ENCODE peak calls at places on chromosomes 2 and 18, in seven cellular contexts. B is IMR-90, U is fibroblast of lung, K is foreskin keratinocyte, X is astrocyte of the spinal cord, Z is ovary, M is H9. R is an unnamed sample.
A peak's percentile ranks its signal among the peaks of the same experiment; 100 is the strongest.

GRCh38 chr2:225173909-225174308 is 131.6 kb upstream of the DOCK10 start:
- DNase-seq in B (no peak), U (no peak), K (no peak), X (no peak), Z (no peak), M (no peak), R (no peak)

GRCh38 chr18:54774971-54775665 is 53.2 kb upstream of the RAB27B start:
- DNase-seq in B (peak; percentile 10), U (peak; percentile 55), K (no peak), X (peak; percentile 46), Z (no peak), M (no peak), R (no peak)

GRCh38 chr2:105188343-105188742 is 53.2 kb upstream of the GPR45 start:
- DNase-seq in B (no peak), U (no peak), K (no peak), X (no peak), Z (no peak), M (peak; percentile 1), R (no peak)

GRCh38 chr2:25338401-25338800 is 3.3 kb downstream of the DNMT3A start:
- DNase-seq in B (no peak), U (no peak), K (no peak), X (no peak), Z (no peak), M (no peak), R (peak; percentile 60)

GRCh38 chr18:47283476-47283875 is 32.0 kb upstream of the SKOR2 start:
- DNase-seq in B (peak; percentile 33), U (peak; percentile 5), K (no peak), X (peak; percentile 18), Z (no peak), M (peak; percentile 34), R (no peak)

GRCh38 chr2:10523406-10524189 is 75.5 kb upstream of the ODC1 start:
- DNase-seq in B (no peak), U (no peak), K (no peak), X (no peak), Z (no peak), M (no peak), R (peak; percentile 62)

GRCh38 chr2:134347756-134348155 is 93.9 kb downstream of the MGAT5 start:
- DNase-seq in B (peak; percentile 29), U (peak; percentile 34), K (no peak), X (no peak), Z (no peak), M (no peak), R (no peak)

GRCh38 chr2:78423631-78424030 is 601.9 kb upstream of the REG3G start:
- DNase-seq in B (no peak), U (no peak), K (no peak), X (no peak), Z (no peak), M (no peak), R (no peak)

GRCh38 chr18:11827963-11828362 is 23.2 kb upstream of the CHMP1B start:
- DNase-seq in B (no peak), U (no peak), K (no peak), X (no peak), Z (no peak), M (no peak), R (no peak)

GRCh38 chr18:58512648-58513338 is 116.1 kb downstream of the ALPK2 start:
- DNase-seq in B (no peak), U (no peak), K (no peak), X (no peak), Z (no peak), M (no peak), R (no peak)

GRCh38 chr18:12657048-12657848 is 659 bp downstream of the SPIRE1 start:
- DNase-seq in B (peak; percentile 48), U (peak; percentile 58), K (no peak), X (peak; percentile 41), Z (peak; percentile 46), M (peak; percentile 34), R (peak; percentile 36)

GRCh38 chr2:134351899-134352298 is 98.0 kb downstream of the MGAT5 start:
- DNase-seq in B (no peak), U (no peak), K (no peak), X (no peak), Z (no peak), M (no peak), R (no peak)

GRCh38 chr2:32977228-32977758 is 30.5 kb downstream of the LTBP1 start:
- DNase-seq in B (no peak), U (peak; percentile 6), K (peak; percentile 63), X (peak; percentile 1), Z (no peak), M (no peak), R (no peak)

GRCh38 chr2:45009303-45009927 is at the start of gene SIX2:
- DNase-seq in B (peak; percentile 72), U (peak; percentile 91), K (peak; percentile 90), X (peak; percentile 97), Z (peak; percentile 34), M (peak; percentile 98), R (peak; percentile 95)

GRCh38 chr2:27136751-27137150 is 2.3 kb upstream of the PREB start:
- DNase-seq in B (no peak), U (no peak), K (no peak), X (no peak), Z (no peak), M (no peak), R (no peak)

DNA sequence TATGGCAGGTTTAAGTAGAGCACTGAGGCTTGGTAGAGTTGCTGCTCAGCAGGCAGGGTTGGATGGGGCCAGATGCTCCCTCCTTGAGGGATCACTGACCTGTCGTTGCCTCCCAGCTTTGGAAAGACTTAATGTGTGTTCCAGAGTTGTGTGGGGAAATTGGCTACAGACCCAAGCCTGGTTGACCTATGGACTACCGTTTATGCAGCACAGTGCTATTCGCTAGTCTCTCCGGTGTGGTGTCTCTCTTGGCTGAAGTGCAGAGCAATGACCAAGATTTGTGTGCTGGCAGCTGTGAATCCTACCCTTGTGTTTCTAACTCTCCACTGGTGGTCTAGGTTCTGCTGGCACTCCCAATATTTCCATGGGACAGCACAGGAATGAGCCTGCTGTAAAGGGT is 29.8 kb upstream of the SLC4A10 start:
- DNase-seq in B (no peak), U (no peak), K (no peak), X (no peak), Z (no peak), M (no peak), R (no peak)
- TF ChIP-seq CTCF in B (no peak), U (no peak), K (no peak), X (no peak), Z (no peak), M (no peak), R (no peak)

GRCh38 chr2:122528958-122529670 is 773.7 kb downstream of the TSN start:
- DNase-seq in B (no peak), U (no peak), K (peak; percentile 25), X (no peak), Z (no peak), M (no peak), R (no peak)

GRCh38 chr2:122528061-122528460 is 772.6 kb downstream of the TSN start:
- DNase-seq in B (no peak), U (peak; percentile 30), K (no peak), X (peak; percentile 2), Z (no peak), M (no peak), R (no peak)

GRCh38 chr2:122535960-122536517 is 780.6 kb downstream of the TSN start:
- DNase-seq in B (no peak), U (no peak), K (no peak), X (no peak), Z (no peak), M (no peak), R (no peak)

GRCh38 chr2:122530812-122531211 is 775.4 kb downstream of the TSN start:
- DNase-seq in B (no peak), U (no peak), K (no peak), X (no peak), Z (no peak), M (no peak), R (no peak)

DNA sequence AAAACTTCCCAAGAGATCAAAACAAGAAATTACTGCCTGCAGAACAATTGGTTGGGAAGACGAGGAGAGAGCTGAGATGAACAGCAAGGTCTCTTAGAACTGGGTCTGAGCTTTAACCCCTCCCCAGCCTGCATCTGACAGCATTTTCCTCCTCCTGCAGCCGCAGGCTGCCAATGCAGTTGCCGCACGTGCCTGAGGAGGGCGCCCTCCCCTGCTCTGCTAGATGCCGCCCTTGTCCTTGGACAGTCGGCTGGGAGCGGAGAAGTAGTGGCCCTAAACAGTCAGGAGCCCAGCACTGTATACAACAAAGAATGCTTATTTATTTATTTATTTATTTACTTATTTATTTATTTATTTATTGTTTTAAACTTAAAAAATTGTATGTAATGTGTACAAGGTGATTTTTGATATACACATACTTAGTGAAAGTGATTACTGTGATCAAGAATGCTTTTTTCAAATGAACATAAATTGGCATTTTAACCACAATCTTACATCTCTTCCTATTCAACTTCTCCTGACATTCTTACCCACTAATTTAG is 776.4 kb downstream of the TSN start:
- DNase-seq in B (no peak), U (no peak), K (no peak), X (no peak), Z (no peak), M (peak; percentile 88), R (no peak)
- TF ChIP-seq CTCF in B (no peak), U (no peak), K (no peak), X (no peak), Z (no peak), M (peak; percentile 98), R (no peak)

GRCh38 chr2:117956036-117956791 is 57.7 kb downstream of the CCDC93 start:
- DNase-seq in B (peak; percentile 28), U (no peak), K (no peak), X (no peak), Z (no peak), M (no peak), R (no peak)
- TF ChIP-seq CTCF in B (peak; percentile 15), U (no peak), K (peak; percentile 49), X (peak; percentile 26), Z (no peak), M (peak; percentile 33), R (no peak)

GRCh38 chr2:64455545-64455944 is 1.6 kb downstream of the LGALSL start:
- DNase-seq in B (no peak), U (no peak), K (no peak), X (no peak), Z (no peak), M (no peak), R (no peak)
- TF ChIP-seq CTCF in B (no peak), U (no peak), K (peak; percentile 10), X (no peak), Z (no peak), M (no peak), R (no peak)

GRCh38 chr2:219010162-219010756 is 17.0 kb upstream of the CRYBA2 start:
- DNase-seq in B (no peak), U (no peak), K (no peak), X (no peak), Z (no peak), M (peak; percentile 67), R (no peak)
- TF ChIP-seq CTCF in B (peak; percentile 15), U (peak; percentile 11), K (peak; percentile 66), X (peak; percentile 40), Z (no peak), M (peak; percentile 72), R (no peak)

GRCh38 chr2:126244937-126245336 is 411.0 kb upstream of the GYPC start:
- DNase-seq in B (no peak), U (no peak), K (no peak), X (no peak), Z (no peak), M (peak; percentile 84), R (no peak)
- TF ChIP-seq CTCF in B (peak; percentile 22), U (peak; percentile 25), K (no peak), X (peak; percentile 20), Z (no peak), M (peak; percentile 89), R (no peak)

R was measured in tibial artery.